ENCODE peak calls at places on chromosomes 16 and 17, in four cellular contexts. One of them, this sample, is unnamed.

GRCh38 chr17:81455387-81455786 is 57.2 kb downstream of the ACTG1 start:
- DNase-seq in H1: no peak
- DNase-seq in H9: no peak
- DNase-seq in IMR-90: no peak
- DNase-seq in this sample: no peak

GRCh38 chr16:72501739-72502653 is 330.0 kb upstream of the PMFBP1 start:
- DNase-seq in H1: no peak
- DNase-seq in H9: peak; percentile 43
- DNase-seq in IMR-90: peak; percentile 79
- DNase-seq in this sample: peak; percentile 76

GRCh38 chr17:44083250-44083849 is 12.8 kb downstream of the G6PC3 start:
- DNase-seq in H1: no peak
- DNase-seq in H9: peak; percentile 59
- DNase-seq in IMR-90: no peak
- DNase-seq in this sample: no peak

GRCh38 chr16:88960516-88960915 is 16.5 kb downstream of the CBFA2T3 start:
- DNase-seq in H1: no peak
- DNase-seq in H9: no peak
- DNase-seq in IMR-90: no peak
- DNase-seq in this sample: no peak

GRCh38 chr17:71032746-71033273 is 863.5 kb downstream of the KCNJ2 start:
- DNase-seq in H1: peak; percentile 88
- DNase-seq in H9: peak; percentile 95
- DNase-seq in IMR-90: no peak
- DNase-seq in this sample: no peak

GRCh38 chr17:67082110-67082509 is 37.8 kb downstream of the CACNG1 start:
- DNase-seq in H1: no peak
- DNase-seq in H9: no peak
- DNase-seq in IMR-90: no peak
- DNase-seq in this sample: no peak

GRCh38 chr16:76278976-76279375 is 1.8 kb downstream of the CNTNAP4 start:
- DNase-seq in H1: no peak
- DNase-seq in H9: no peak
- DNase-seq in IMR-90: no peak
- DNase-seq in this sample: peak; percentile 52

GRCh38 chr17:77203846-77204245 is 63.1 kb downstream of the SEC14L1 start:
- DNase-seq in H1: no peak
- DNase-seq in H9: no peak
- DNase-seq in IMR-90: no peak
- DNase-seq in this sample: no peak

GRCh38 chr17:29241015-29241963 is 5.4 kb upstream of the CRYBA1 start:
- DNase-seq in H1: peak; percentile 67
- DNase-seq in H9: peak; percentile 77
- DNase-seq in IMR-90: peak; percentile 98
- DNase-seq in this sample: peak; percentile 97

GRCh38 chr16:27434141-27435051 is 32.4 kb downstream of the IL21R start:
- DNase-seq in H1: no peak
- DNase-seq in H9: peak; percentile 19
- DNase-seq in IMR-90: no peak
- DNase-seq in this sample: no peak

GRCh38 chr17:31052187-31052889 is 42.4 kb upstream of the NF1 start:
- DNase-seq in H1: no peak
- DNase-seq in H9: peak; percentile 22
- DNase-seq in IMR-90: peak; percentile 96
- DNase-seq in this sample: peak; percentile 94

GRCh38 chr16:49858200-49859129 is 2.6 kb upstream of the ZNF423 start:
- DNase-seq in H1: no peak
- DNase-seq in H9: peak; percentile 67
- DNase-seq in IMR-90: no peak
- DNase-seq in this sample: peak; percentile 35

GRCh38 chr16:24010440-24011089 is 174.8 kb downstream of the PRKCB start:
- DNase-seq in H1: peak; percentile 10
- DNase-seq in H9: peak; percentile 72
- DNase-seq in IMR-90: peak; percentile 65
- DNase-seq in this sample: peak; percentile 3

GRCh38 chr16:9311303-9311954 is 220.0 kb downstream of the HAPSTR1 start:
- DNase-seq in H1: peak; percentile 39
- DNase-seq in H9: peak; percentile 78
- DNase-seq in IMR-90: no peak
- DNase-seq in this sample: no peak

DNA sequence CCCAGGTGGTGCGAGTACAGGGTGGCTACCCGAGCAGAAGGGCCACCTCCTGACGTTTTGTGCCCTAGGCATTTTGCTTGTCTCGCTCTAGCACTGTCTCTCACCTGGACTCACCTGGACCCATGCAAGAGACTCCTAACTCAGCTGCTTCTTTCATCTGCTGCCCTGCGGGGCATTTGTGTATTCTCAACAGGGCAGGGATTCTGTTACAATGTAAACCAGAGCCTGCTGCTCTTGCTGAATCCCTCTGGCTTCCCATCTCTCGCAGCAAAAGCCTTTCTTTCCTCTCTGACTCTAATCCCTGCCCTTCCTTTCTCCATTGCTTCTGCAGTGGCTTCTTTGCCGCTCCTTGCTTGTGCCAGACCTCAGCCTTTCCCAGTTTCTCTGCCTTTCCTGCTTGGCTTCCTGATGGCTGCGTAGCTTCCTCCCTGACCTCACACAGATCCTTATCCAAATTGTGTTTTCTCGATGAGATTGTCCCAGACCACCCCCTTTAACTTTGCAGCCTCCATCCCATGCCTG is 10.2 kb downstream of the ARSG start:
- DNase-seq in H1: no peak
- DNase-seq in H9: no peak
- DNase-seq in IMR-90: no peak
- DNase-seq in this sample: no peak
- H3K4me2 ChIP-seq in H1: peak overlapping the region; percentile 24
- H3K4me2 ChIP-seq in H9: no peak overlapping the region
- H3K4me2 ChIP-seq in IMR-90: no peak overlapping the region
- H3K4me2 ChIP-seq in this sample: no peak overlapping the region

DNA sequence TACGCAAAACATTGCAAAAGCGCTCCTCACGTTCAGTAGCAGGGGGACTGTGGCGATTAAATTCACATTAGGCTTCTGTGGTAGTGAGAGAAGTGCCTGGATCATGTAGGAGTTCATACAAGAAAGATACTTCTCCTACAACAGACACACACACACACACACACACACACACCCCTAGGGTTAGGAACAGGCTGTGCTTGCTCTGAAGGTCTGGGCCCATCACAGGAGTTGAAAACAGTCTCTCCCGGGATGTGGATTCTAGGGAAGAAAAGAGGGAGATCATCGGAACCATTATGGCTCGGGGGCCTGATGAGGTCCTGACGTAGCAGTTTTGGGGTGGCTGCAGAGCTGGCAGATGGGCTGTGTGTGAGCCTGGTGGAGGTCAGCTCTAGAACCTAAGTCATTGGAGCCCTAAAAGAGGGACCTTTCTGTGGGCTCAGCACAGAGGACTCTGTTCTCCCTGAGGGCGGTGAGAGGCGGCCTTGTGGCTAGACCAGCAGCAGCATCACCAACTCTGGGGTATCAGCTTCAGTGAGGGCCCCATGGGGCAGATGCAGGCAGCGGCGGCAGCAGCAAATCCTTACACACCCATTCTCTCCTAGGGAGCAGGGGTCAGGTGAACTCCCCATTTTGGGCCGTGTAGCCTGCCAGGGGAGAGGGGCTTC is 7.2 kb downstream of the SLC47A1 start:
- DNase-seq in H1: no peak
- DNase-seq in H9: no peak
- DNase-seq in IMR-90: no peak
- DNase-seq in this sample: no peak
- H2BK120ac ChIP-seq in H1: no peak overlapping the region
- H2BK120ac ChIP-seq in H9: no peak overlapping the region
- H2BK120ac ChIP-seq in IMR-90: no peak overlapping the region
- H2BK120ac ChIP-seq in this sample: no peak overlapping the region

DNA sequence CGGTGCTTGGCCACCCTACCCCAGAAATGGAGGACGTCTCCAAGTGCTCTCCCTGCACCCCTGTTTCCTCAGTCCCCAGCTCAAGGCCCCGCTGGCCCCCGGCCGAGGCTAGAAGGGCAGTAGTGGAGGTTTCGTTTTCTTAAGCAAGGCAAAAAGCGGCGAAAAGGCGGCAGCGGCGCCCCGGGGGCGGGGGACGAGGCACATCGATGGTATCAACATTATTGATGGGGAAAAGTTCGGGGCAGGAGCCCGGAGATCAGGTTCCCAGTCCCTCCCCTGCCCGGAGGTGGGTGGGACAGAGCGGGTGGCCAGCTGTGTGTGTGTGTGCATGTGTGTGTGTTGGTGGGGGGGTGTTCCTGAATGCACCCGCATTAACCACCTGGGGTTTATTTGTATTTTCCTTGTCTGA is 4.1 kb upstream of the SALL1 start:
- DNase-seq in H1: no peak
- DNase-seq in H9: peak; percentile 49
- DNase-seq in IMR-90: no peak
- DNase-seq in this sample: peak; percentile 78
- H3K9ac ChIP-seq in H1: peak overlapping the region; percentile 58
- H3K9ac ChIP-seq in H9: no peak overlapping the region
- H3K9ac ChIP-seq in IMR-90: peak overlapping the region; percentile 79
- H3K9ac ChIP-seq in this sample: peak overlapping the region; percentile 70

GRCh38 chr16:54538241-54538640 is 251.7 kb upstream of the IRX3 start:
- DNase-seq in H1: no peak
- DNase-seq in H9: no peak
- DNase-seq in IMR-90: no peak
- DNase-seq in this sample: no peak

GRCh38 chr16:54533856-54534490 is 247.4 kb upstream of the IRX3 start:
- DNase-seq in H1: no peak
- DNase-seq in H9: no peak
- DNase-seq in IMR-90: no peak
- DNase-seq in this sample: no peak
- H3K4me2 ChIP-seq in H1: no peak overlapping the region
- H3K4me2 ChIP-seq in H9: no peak overlapping the region
- H3K4me2 ChIP-seq in IMR-90: no peak overlapping the region
- H3K4me2 ChIP-seq in this sample: no peak overlapping the region

GRCh38 chr17:72383053-72383847 is 262.4 kb downstream of the SOX9 start:
- DNase-seq in H1: no peak
- DNase-seq in H9: peak; percentile 85
- DNase-seq in IMR-90: no peak
- DNase-seq in this sample: no peak

GRCh38 chr17:72378414-72379395 is 257.9 kb downstream of the SOX9 start:
- DNase-seq in H1: no peak
- DNase-seq in H9: no peak
- DNase-seq in IMR-90: no peak
- DNase-seq in this sample: no peak

GRCh38 chr17:72381597-72382397 is 261.0 kb downstream of the SOX9 start:
- DNase-seq in H1: no peak
- DNase-seq in H9: peak; percentile 90
- DNase-seq in IMR-90: no peak
- DNase-seq in this sample: no peak

GRCh38 chr17:72380737-72381136 is 259.9 kb downstream of the SOX9 start:
- DNase-seq in H1: no peak
- DNase-seq in H9: no peak
- DNase-seq in IMR-90: no peak
- DNase-seq in this sample: no peak

GRCh38 chr17:72380120-72380519 is 259.3 kb downstream of the SOX9 start:
- DNase-seq in H1: no peak
- DNase-seq in H9: no peak
- DNase-seq in IMR-90: no peak
- DNase-seq in this sample: no peak
- H2BK120ac ChIP-seq in H1: no peak overlapping the region
- H2BK120ac ChIP-seq in H9: no peak overlapping the region
- H2BK120ac ChIP-seq in IMR-90: no peak overlapping the region
- H2BK120ac ChIP-seq in this sample: no peak overlapping the region

This sample was measured in mesenchymal stem cell.